ENCODE peak calls at places on chromosome 16, in ten cellular contexts. One of them, this sample, is unnamed.

GRCh38 chr16:14458576-14458975 is 171.5 kb downstream of the PARN start:
- DNase-seq in AG04449: no peak
- DNase-seq in progenitor cell of endocrine pancreas: no peak
- DNase-seq in stimulated activated CD4-positive, alpha-beta T cell treated with anti-CD3 and anti-CD28 coated beads, Interleukin-1b, Interleukin-23, amount 100 ng/mL, for 1 hour: no peak
- DNase-seq in mesothelial cell of epicardium: no peak
- DNase-seq in heart right ventricle: no peak
- DNase-seq in CD4-positive, alpha-beta memory T cell: no peak
- DNase-seq in pancreas: no peak
- DNase-seq in A549: no peak
- DNase-seq in D341Med: no peak
- DNase-seq in this sample: no peak

GRCh38 chr16:86093801-86094750 is 195.1 kb downstream of the IRF8 start:
- DNase-seq in AG04449: no peak
- DNase-seq in progenitor cell of endocrine pancreas: no peak
- DNase-seq in stimulated activated CD4-positive, alpha-beta T cell treated with anti-CD3 and anti-CD28 coated beads, Interleukin-1b, Interleukin-23, amount 100 ng/mL, for 1 hour: no peak
- DNase-seq in mesothelial cell of epicardium: no peak
- DNase-seq in heart right ventricle: no peak
- DNase-seq in CD4-positive, alpha-beta memory T cell: no peak
- DNase-seq in pancreas: peak
- DNase-seq in A549: no peak
- DNase-seq in D341Med: no peak
- DNase-seq in this sample: no peak

GRCh38 chr16:11076259-11077018 is 132.1 kb downstream of the CLEC16A start:
- DNase-seq in AG04449: no peak
- DNase-seq in progenitor cell of endocrine pancreas: no peak
- DNase-seq in stimulated activated CD4-positive, alpha-beta T cell treated with anti-CD3 and anti-CD28 coated beads, Interleukin-1b, Interleukin-23, amount 100 ng/mL, for 1 hour: peak
- DNase-seq in mesothelial cell of epicardium: no peak
- DNase-seq in heart right ventricle: no peak
- DNase-seq in CD4-positive, alpha-beta memory T cell: no peak
- DNase-seq in pancreas: peak
- DNase-seq in A549: no peak
- DNase-seq in D341Med: no peak
- DNase-seq in this sample: no peak

GRCh38 chr16:67961551-67961957 is 6.9 kb downstream of the SLC12A4 start:
- DNase-seq in AG04449: no peak
- DNase-seq in progenitor cell of endocrine pancreas: no peak
- DNase-seq in stimulated activated CD4-positive, alpha-beta T cell treated with anti-CD3 and anti-CD28 coated beads, Interleukin-1b, Interleukin-23, amount 100 ng/mL, for 1 hour: no peak
- DNase-seq in mesothelial cell of epicardium: no peak
- DNase-seq in heart right ventricle: no peak
- DNase-seq in CD4-positive, alpha-beta memory T cell: no peak
- DNase-seq in pancreas: peak
- DNase-seq in A549: no peak
- DNase-seq in D341Med: no peak
- DNase-seq in this sample: no peak

GRCh38 chr16:26709175-26709574 is 357.6 kb upstream of the C16orf82 start:
- DNase-seq in AG04449: no peak
- DNase-seq in progenitor cell of endocrine pancreas: no peak
- DNase-seq in stimulated activated CD4-positive, alpha-beta T cell treated with anti-CD3 and anti-CD28 coated beads, Interleukin-1b, Interleukin-23, amount 100 ng/mL, for 1 hour: no peak
- DNase-seq in mesothelial cell of epicardium: no peak
- DNase-seq in heart right ventricle: no peak
- DNase-seq in CD4-positive, alpha-beta memory T cell: no peak
- DNase-seq in pancreas: no peak
- DNase-seq in A549: peak
- DNase-seq in D341Med: no peak
- DNase-seq in this sample: no peak

GRCh38 chr16:80296034-80296433 is 244.8 kb upstream of the DYNLRB2 start:
- DNase-seq in AG04449: no peak
- DNase-seq in progenitor cell of endocrine pancreas: no peak
- DNase-seq in stimulated activated CD4-positive, alpha-beta T cell treated with anti-CD3 and anti-CD28 coated beads, Interleukin-1b, Interleukin-23, amount 100 ng/mL, for 1 hour: no peak
- DNase-seq in mesothelial cell of epicardium: no peak
- DNase-seq in heart right ventricle: no peak
- DNase-seq in CD4-positive, alpha-beta memory T cell: no peak
- DNase-seq in pancreas: no peak
- DNase-seq in A549: no peak
- DNase-seq in D341Med: no peak
- DNase-seq in this sample: no peak

GRCh38 chr16:71501562-71501961 is 12.4 kb upstream of the ZNF19 start:
- DNase-seq in AG04449: no peak
- DNase-seq in progenitor cell of endocrine pancreas: no peak
- DNase-seq in stimulated activated CD4-positive, alpha-beta T cell treated with anti-CD3 and anti-CD28 coated beads, Interleukin-1b, Interleukin-23, amount 100 ng/mL, for 1 hour: no peak
- DNase-seq in mesothelial cell of epicardium: no peak
- DNase-seq in heart right ventricle: no peak
- DNase-seq in CD4-positive, alpha-beta memory T cell: no peak
- DNase-seq in pancreas: no peak
- DNase-seq in A549: no peak
- DNase-seq in D341Med: no peak
- DNase-seq in this sample: no peak

GRCh38 chr16:77555101-77555500 is 120.3 kb upstream of the ADAMTS18 start:
- DNase-seq in AG04449: no peak
- DNase-seq in progenitor cell of endocrine pancreas: no peak
- DNase-seq in stimulated activated CD4-positive, alpha-beta T cell treated with anti-CD3 and anti-CD28 coated beads, Interleukin-1b, Interleukin-23, amount 100 ng/mL, for 1 hour: no peak
- DNase-seq in mesothelial cell of epicardium: no peak
- DNase-seq in heart right ventricle: no peak
- DNase-seq in CD4-positive, alpha-beta memory T cell: no peak
- DNase-seq in pancreas: no peak
- DNase-seq in A549: no peak
- DNase-seq in D341Med: no peak
- DNase-seq in this sample: no peak

GRCh38 chr16:85398688-85399582 is 214.2 kb upstream of the GSE1 start:
- DNase-seq in AG04449: no peak
- DNase-seq in progenitor cell of endocrine pancreas: no peak
- DNase-seq in stimulated activated CD4-positive, alpha-beta T cell treated with anti-CD3 and anti-CD28 coated beads, Interleukin-1b, Interleukin-23, amount 100 ng/mL, for 1 hour: no peak
- DNase-seq in mesothelial cell of epicardium: peak
- DNase-seq in heart right ventricle: no peak
- DNase-seq in CD4-positive, alpha-beta memory T cell: no peak
- DNase-seq in pancreas: peak
- DNase-seq in A549: no peak
- DNase-seq in D341Med: no peak
- DNase-seq in this sample: no peak

GRCh38 chr16:56284521-56284920 is 93.2 kb downstream of the GNAO1 start:
- DNase-seq in AG04449: no peak
- DNase-seq in progenitor cell of endocrine pancreas: no peak
- DNase-seq in stimulated activated CD4-positive, alpha-beta T cell treated with anti-CD3 and anti-CD28 coated beads, Interleukin-1b, Interleukin-23, amount 100 ng/mL, for 1 hour: no peak
- DNase-seq in mesothelial cell of epicardium: no peak
- DNase-seq in heart right ventricle: no peak
- DNase-seq in CD4-positive, alpha-beta memory T cell: no peak
- DNase-seq in pancreas: peak
- DNase-seq in A549: no peak
- DNase-seq in D341Med: no peak
- DNase-seq in this sample: no peak

GRCh38 chr16:11955713-11956123 is 9.3 kb upstream of the TNFRSF17 start:
- DNase-seq in AG04449: peak
- DNase-seq in progenitor cell of endocrine pancreas: no peak
- DNase-seq in stimulated activated CD4-positive, alpha-beta T cell treated with anti-CD3 and anti-CD28 coated beads, Interleukin-1b, Interleukin-23, amount 100 ng/mL, for 1 hour: no peak
- DNase-seq in mesothelial cell of epicardium: no peak
- DNase-seq in heart right ventricle: no peak
- DNase-seq in CD4-positive, alpha-beta memory T cell: no peak
- DNase-seq in pancreas: no peak
- DNase-seq in A549: peak
- DNase-seq in D341Med: no peak
- DNase-seq in this sample: no peak

GRCh38 chr16:75017670-75018525 is 19.1 kb downstream of the ZNRF1 start:
- DNase-seq in AG04449: no peak
- DNase-seq in progenitor cell of endocrine pancreas: no peak
- DNase-seq in stimulated activated CD4-positive, alpha-beta T cell treated with anti-CD3 and anti-CD28 coated beads, Interleukin-1b, Interleukin-23, amount 100 ng/mL, for 1 hour: no peak
- DNase-seq in mesothelial cell of epicardium: no peak
- DNase-seq in heart right ventricle: no peak
- DNase-seq in CD4-positive, alpha-beta memory T cell: no peak
- DNase-seq in pancreas: no peak
- DNase-seq in A549: no peak
- DNase-seq in D341Med: no peak
- DNase-seq in this sample: no peak

GRCh38 chr16:24010440-24011089 is 174.8 kb downstream of the PRKCB start:
- DNase-seq in AG04449: peak
- DNase-seq in progenitor cell of endocrine pancreas: peak
- DNase-seq in stimulated activated CD4-positive, alpha-beta T cell treated with anti-CD3 and anti-CD28 coated beads, Interleukin-1b, Interleukin-23, amount 100 ng/mL, for 1 hour: peak
- DNase-seq in mesothelial cell of epicardium: peak
- DNase-seq in heart right ventricle: peak
- DNase-seq in CD4-positive, alpha-beta memory T cell: peak
- DNase-seq in pancreas: peak
- DNase-seq in A549: peak
- DNase-seq in D341Med: peak
- DNase-seq in this sample: peak

GRCh38 chr16:85541181-85541580 is 71.9 kb upstream of the GSE1 start:
- DNase-seq in AG04449: no peak
- DNase-seq in progenitor cell of endocrine pancreas: no peak
- DNase-seq in stimulated activated CD4-positive, alpha-beta T cell treated with anti-CD3 and anti-CD28 coated beads, Interleukin-1b, Interleukin-23, amount 100 ng/mL, for 1 hour: no peak
- DNase-seq in mesothelial cell of epicardium: no peak
- DNase-seq in heart right ventricle: no peak
- DNase-seq in CD4-positive, alpha-beta memory T cell: no peak
- DNase-seq in pancreas: no peak
- DNase-seq in A549: no peak
- DNase-seq in D341Med: peak
- DNase-seq in this sample: no peak

GRCh38 chr16:85894266-85894665 is 4.7 kb upstream of the IRF8 start:
- DNase-seq in AG04449: no peak
- DNase-seq in progenitor cell of endocrine pancreas: no peak
- DNase-seq in stimulated activated CD4-positive, alpha-beta T cell treated with anti-CD3 and anti-CD28 coated beads, Interleukin-1b, Interleukin-23, amount 100 ng/mL, for 1 hour: no peak
- DNase-seq in mesothelial cell of epicardium: no peak
- DNase-seq in heart right ventricle: no peak
- DNase-seq in CD4-positive, alpha-beta memory T cell: no peak
- DNase-seq in pancreas: no peak
- DNase-seq in A549: peak
- DNase-seq in D341Med: no peak
- DNase-seq in this sample: no peak

GRCh38 chr16:85757341-85757822 is 6.5 kb upstream of the C16orf74 start:
- DNase-seq in AG04449: no peak
- DNase-seq in progenitor cell of endocrine pancreas: no peak
- DNase-seq in stimulated activated CD4-positive, alpha-beta T cell treated with anti-CD3 and anti-CD28 coated beads, Interleukin-1b, Interleukin-23, amount 100 ng/mL, for 1 hour: no peak
- DNase-seq in mesothelial cell of epicardium: no peak
- DNase-seq in heart right ventricle: no peak
- DNase-seq in CD4-positive, alpha-beta memory T cell: no peak
- DNase-seq in pancreas: no peak
- DNase-seq in A549: no peak
- DNase-seq in D341Med: no peak
- DNase-seq in this sample: no peak

GRCh38 chr16:88013091-88013609 is 61.9 kb downstream of the BANP start:
- DNase-seq in AG04449: no peak
- DNase-seq in progenitor cell of endocrine pancreas: no peak
- DNase-seq in stimulated activated CD4-positive, alpha-beta T cell treated with anti-CD3 and anti-CD28 coated beads, Interleukin-1b, Interleukin-23, amount 100 ng/mL, for 1 hour: no peak
- DNase-seq in mesothelial cell of epicardium: no peak
- DNase-seq in heart right ventricle: no peak
- DNase-seq in CD4-positive, alpha-beta memory T cell: no peak
- DNase-seq in pancreas: peak
- DNase-seq in A549: no peak
- DNase-seq in D341Med: no peak
- DNase-seq in this sample: no peak

GRCh38 chr16:50188619-50189136 is 35.6 kb downstream of the TENT4B start:
- DNase-seq in AG04449: no peak
- DNase-seq in progenitor cell of endocrine pancreas: no peak
- DNase-seq in stimulated activated CD4-positive, alpha-beta T cell treated with anti-CD3 and anti-CD28 coated beads, Interleukin-1b, Interleukin-23, amount 100 ng/mL, for 1 hour: no peak
- DNase-seq in mesothelial cell of epicardium: no peak
- DNase-seq in heart right ventricle: no peak
- DNase-seq in CD4-positive, alpha-beta memory T cell: no peak
- DNase-seq in pancreas: no peak
- DNase-seq in A549: no peak
- DNase-seq in D341Med: no peak
- DNase-seq in this sample: no peak

GRCh38 chr16:52498640-52499039 is 48.3 kb downstream of the TOX3 start:
- DNase-seq in AG04449: no peak
- DNase-seq in progenitor cell of endocrine pancreas: no peak
- DNase-seq in stimulated activated CD4-positive, alpha-beta T cell treated with anti-CD3 and anti-CD28 coated beads, Interleukin-1b, Interleukin-23, amount 100 ng/mL, for 1 hour: no peak
- DNase-seq in mesothelial cell of epicardium: no peak
- DNase-seq in heart right ventricle: no peak
- DNase-seq in CD4-positive, alpha-beta memory T cell: no peak
- DNase-seq in pancreas: no peak
- DNase-seq in A549: no peak
- DNase-seq in D341Med: no peak
- DNase-seq in this sample: no peak

GRCh38 chr16:51152691-51153261 is 1.7 kb upstream of the SALL1 start:
- DNase-seq in AG04449: no peak
- DNase-seq in progenitor cell of endocrine pancreas: no peak
- DNase-seq in stimulated activated CD4-positive, alpha-beta T cell treated with anti-CD3 and anti-CD28 coated beads, Interleukin-1b, Interleukin-23, amount 100 ng/mL, for 1 hour: no peak
- DNase-seq in mesothelial cell of epicardium: no peak
- DNase-seq in heart right ventricle: no peak
- DNase-seq in CD4-positive, alpha-beta memory T cell: no peak
- DNase-seq in pancreas: no peak
- DNase-seq in A549: no peak
- DNase-seq in D341Med: no peak
- DNase-seq in this sample: no peak

GRCh38 chr16:89121691-89122321 is 28.2 kb downstream of the ACSF3 start:
- DNase-seq in AG04449: no peak
- DNase-seq in progenitor cell of endocrine pancreas: no peak
- DNase-seq in stimulated activated CD4-positive, alpha-beta T cell treated with anti-CD3 and anti-CD28 coated beads, Interleukin-1b, Interleukin-23, amount 100 ng/mL, for 1 hour: no peak
- DNase-seq in mesothelial cell of epicardium: no peak
- DNase-seq in heart right ventricle: no peak
- DNase-seq in CD4-positive, alpha-beta memory T cell: no peak
- DNase-seq in pancreas: no peak
- DNase-seq in A549: no peak
- DNase-seq in D341Med: no peak
- DNase-seq in this sample: no peak

This sample was measured in esophagus squamous epithelium.